ENCODE peak calls at places on chromosomes 11 and 22, in six cellular contexts. A, X, W, I, J and F are unnamed samples.

GRCh38 chr11:9015677-9016076 is 11.9 kb upstream of the NRIP3 start:
- DNase-seq in A (peak), X (peak), W (peak), I (peak), J (no peak), F (peak)

GRCh38 chr11:72078477-72078876 is 1.9 kb downstream of the NUMA1 start:
- DNase-seq in A (no peak), X (no peak), W (no peak), I (no peak), J (no peak), F (no peak)

GRCh38 chr11:114276077-114276476 is 20.1 kb upstream of the NNMT start:
- DNase-seq in A (no peak), X (no peak), W (no peak), I (no peak), J (no peak), F (peak)

GRCh38 chr11:105245781-105246315 is 106.3 kb upstream of the CARD18 start:
- DNase-seq in A (no peak), X (no peak), W (no peak), I (no peak), J (no peak), F (no peak)

GRCh38 chr11:8338138-8338537 is 74.5 kb upstream of the LMO1 start:
- DNase-seq in A (peak), X (peak), W (no peak), I (peak), J (no peak), F (no peak)

GRCh38 chr11:70854891-70855556 is 397.4 kb downstream of the SHANK2 start:
- DNase-seq in A (no peak), X (no peak), W (no peak), I (no peak), J (no peak), F (no peak)

GRCh38 chr11:67640021-67640757 is 626 bp upstream of the TBX10 start:
- DNase-seq in A (peak), X (peak), W (no peak), I (peak), J (no peak), F (peak)

GRCh38 chr11:103338621-103339484 is 229.6 kb downstream of the DYNC2H1 start:
- DNase-seq in A (no peak), X (no peak), W (peak), I (peak), J (no peak), F (no peak)

GRCh38 chr22:44396021-44396726 is 83.4 kb upstream of the SHISAL1 start:
- DNase-seq in A (no peak), X (no peak), W (no peak), I (no peak), J (no peak), F (peak)

GRCh38 chr11:85783758-85784157 is 27.2 kb downstream of the SYTL2 start:
- DNase-seq in A (no peak), X (no peak), W (no peak), I (no peak), J (no peak), F (no peak)

GRCh38 chr22:41446057-41446501 is 522 bp downstream of the TOB2 start:
- DNase-seq in A (peak), X (no peak), W (no peak), I (peak), J (no peak), F (no peak)

GRCh38 chr11:117144477-117145392 is 648 bp downstream of the PAFAH1B2 start:
- DNase-seq in A (peak), X (no peak), W (no peak), I (peak), J (peak), F (no peak)

GRCh38 chr11:14547440-14547839 is 27.3 kb upstream of the PSMA1 start:
- DNase-seq in A (no peak), X (no peak), W (no peak), I (no peak), J (no peak), F (no peak)

GRCh38 chr11:77046060-77046501 is 11.9 kb downstream of the B3GNT6 start:
- DNase-seq in A (peak), X (peak), W (no peak), I (peak), J (no peak), F (no peak)

GRCh38 chr11:96061094-96061493 is 137.2 kb upstream of the MTMR2 start:
- DNase-seq in A (no peak), X (no peak), W (no peak), I (no peak), J (no peak), F (no peak)

GRCh38 chr22:48086246-48086645 is 1323.8 kb downstream of the TBC1D22A start:
- DNase-seq in A (no peak), X (no peak), W (no peak), I (no peak), J (no peak), F (no peak)

GRCh38 chr11:102410382-102410784 is 42.2 kb downstream of the TMEM123 start:
- DNase-seq in A (no peak), X (no peak), W (no peak), I (no peak), J (no peak), F (no peak)

GRCh38 chr11:26037716-26038115 is 294.2 kb upstream of the ANO3 start:
- DNase-seq in A (no peak), X (no peak), W (no peak), I (no peak), J (no peak), F (no peak)
- TF ChIP-seq CTCF in A (no peak), X (no peak), W (no peak), I (no peak), J (no peak), F (no peak)

GRCh38 chr22:29306830-29307657 is 594 bp downstream of the GAS2L1 start:
- DNase-seq in A (peak), X (no peak), W (no peak), I (peak), J (peak), F (peak)
- TF ChIP-seq CTCF in A (no peak), X (no peak), W (no peak), I (peak), J (no peak), F (peak)

GRCh38 chr22:35380537-35381423 is at the start of gene HMOX1:
- DNase-seq in A (no peak), X (peak), W (no peak), I (peak), J (peak), F (peak)
- TF ChIP-seq CTCF in A (no peak), X (no peak), W (no peak), I (no peak), J (peak), F (no peak)

GRCh38 chr22:30435674-30436126 is 10.1 kb downstream of the MTFP1 start:
- DNase-seq in A (peak), X (peak), W (no peak), I (no peak), J (no peak), F (no peak)
- TF ChIP-seq CTCF in A (no peak), X (peak), W (no peak), I (no peak), J (no peak), F (no peak)